ENCODE peak calls at places on chromosomes 1 and 21, in five cellular contexts. V is colonic mucosa, T is HCT116, D is cardiac fibroblast, H is bronchial epithelial cell. Z is an unnamed sample.
A peak's percentile ranks its signal among the peaks of the same experiment; 100 is the strongest.

GRCh38 chr1:6572653-6573383 is 7.0 kb upstream of the ZBTB48 start:
- DNase-seq in V (no peak), T (no peak), D (no peak), H (no peak), Z (no peak)

GRCh38 chr1:42305639-42306038 is 29.4 kb downstream of the FOXJ3 start:
- DNase-seq in V (no peak), T (no peak), D (no peak), H (peak; percentile 64), Z (peak; percentile 48)

GRCh38 chr1:117821382-117821755 is 108.1 kb downstream of the GDAP2 start:
- DNase-seq in V (no peak), T (no peak), D (no peak), H (no peak), Z (no peak)

GRCh38 chr1:2623571-2624337 is 9.1 kb downstream of the MMEL1 start:
- DNase-seq in V (no peak), T (no peak), D (no peak), H (no peak), Z (no peak)

GRCh38 chr1:76247261-76247852 is 172.8 kb downstream of the ST6GALNAC3 start:
- DNase-seq in V (no peak), T (no peak), D (no peak), H (no peak), Z (no peak)

GRCh38 chr21:16108561-16109070 is 378.8 kb downstream of the USP25 start:
- DNase-seq in V (no peak), T (no peak), D (no peak), H (no peak), Z (no peak)

GRCh38 chr1:25538165-25538860 is 5.1 kb upstream of the LDLRAP1 start:
- DNase-seq in V (no peak), T (no peak), D (no peak), H (no peak), Z (peak; percentile 54)

GRCh38 chr1:10629091-10629815 is 154.5 kb downstream of the PEX14 start:
- DNase-seq in V (no peak), T (no peak), D (no peak), H (no peak), Z (no peak)

GRCh38 chr1:92538413-92539061 is 51.8 kb upstream of the GFI1 start:
- DNase-seq in V (no peak), T (no peak), D (no peak), H (no peak), Z (no peak)

GRCh38 chr1:110286564-110286963 is 52.6 kb upstream of the RBM15 start:
- DNase-seq in V (no peak), T (no peak), D (no peak), H (no peak), Z (no peak)

GRCh38 chr1:208842442-208842841 is 598.3 kb upstream of the PLXNA2 start:
- DNase-seq in V (no peak), T (no peak), D (no peak), H (no peak), Z (no peak)

GRCh38 chr1:210597555-210598134 is 268.9 kb downstream of the HHAT start:
- DNase-seq in V (no peak), T (no peak), D (peak; percentile 72), H (peak; percentile 90), Z (peak; percentile 94)

GRCh38 chr21:45602106-45602505 is 41.4 kb upstream of the PCBP3 start:
- DNase-seq in V (no peak), T (no peak), D (no peak), H (no peak), Z (no peak)

GRCh38 chr1:52159033-52159789 is 17.3 kb downstream of the ZFYVE9 start:
- DNase-seq in V (no peak), T (no peak), D (peak; percentile 14), H (peak; percentile 77), Z (peak; percentile 43)

GRCh38 chr1:86388777-86389176 is 7.3 kb downstream of the ODF2L start:
- DNase-seq in V (no peak), T (no peak), D (peak; percentile 15), H (no peak), Z (no peak)

GRCh38 chr1:231233735-231234417 is 7.1 kb upstream of the GNPAT start:
- DNase-seq in V (peak; percentile 56), T (peak; percentile 75), D (no peak), H (peak; percentile 6), Z (no peak)

GRCh38 chr1:55044617-55045397 is 5.5 kb downstream of the PCSK9 start:
- DNase-seq in V (no peak), T (no peak), D (no peak), H (no peak), Z (no peak)

GRCh38 chr1:110347182-110347893 is 8.2 kb downstream of the RBM15 start:
- DNase-seq in V (no peak), T (no peak), D (no peak), H (no peak), Z (no peak)

GRCh38 chr1:169462385-169462784 is 23.4 kb downstream of the SLC19A2 start:
- DNase-seq in V (no peak), T (no peak), D (no peak), H (no peak), Z (no peak)

GRCh38 chr1:164602142-164602429 is 43.1 kb downstream of the PBX1 start:
- DNase-seq in V (peak; percentile 86), T (peak; percentile 39), D (no peak), H (peak; percentile 90), Z (no peak)

GRCh38 chr1:33624991-33625870 is 152.8 kb downstream of the ZSCAN20 start:
- DNase-seq in V (no peak), T (peak; percentile 33), D (no peak), H (no peak), Z (no peak)

GRCh38 chr1:176102700-176103244 is 104.3 kb downstream of the COP1 start:
- DNase-seq in V (no peak), T (no peak), D (no peak), H (peak; percentile 5), Z (no peak)

GRCh38 chr1:234125283-234125682 is 220.8 kb downstream of the SLC35F3 start:
- DNase-seq in V (peak; percentile 22), T (no peak), D (no peak), H (peak; percentile 71), Z (peak; percentile 79)

GRCh38 chr1:228438266-228438665 is 21.6 kb upstream of the TRIM17 start:
- DNase-seq in V (no peak), T (no peak), D (no peak), H (no peak), Z (no peak)

GRCh38 chr21:32073593-32073992 is 200.8 kb downstream of the HUNK start:
- DNase-seq in V (no peak), T (no peak), D (no peak), H (no peak), Z (no peak)

GRCh38 chr1:241202321-241202845 is 154.6 kb downstream of the RGS7 start:
- DNase-seq in V (no peak), T (no peak), D (no peak), H (no peak), Z (no peak)

DNA sequence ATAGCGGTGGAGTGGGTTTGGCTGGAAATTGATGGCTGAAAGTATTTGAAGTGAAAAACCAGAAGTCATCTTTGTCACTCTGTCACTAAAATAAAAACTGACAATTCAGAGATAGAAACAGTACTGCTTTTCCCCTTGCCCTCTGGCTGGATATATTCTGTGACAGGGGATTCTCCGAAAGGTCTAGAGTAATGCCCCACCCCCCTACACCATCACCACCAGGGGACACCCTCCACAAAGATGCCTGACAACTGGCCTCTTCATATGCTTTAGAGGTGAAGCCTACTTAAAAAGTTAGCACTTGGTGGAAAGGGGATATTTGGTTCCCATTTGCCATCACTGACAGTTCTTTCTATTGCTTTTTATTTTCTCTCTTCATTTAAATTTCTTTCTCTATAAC is 73.5 kb downstream of the SGIP1 start:
- DNase-seq in V (no peak), T (no peak), D (no peak), H (no peak), Z (no peak)
- TF ChIP-seq CTCF in V (no peak), T (peak; percentile 33), D (peak; percentile 4), H (no peak), Z (no peak)

GRCh38 chr21:35159881-35160280 is 110.8 kb upstream of the RUNX1 start:
- DNase-seq in V (no peak), T (no peak), D (peak; percentile 56), H (peak; percentile 93), Z (peak; percentile 81)
- TF ChIP-seq CTCF in V (no peak), T (no peak), D (no peak), H (no peak), Z (no peak)

GRCh38 chr1:114671011-114671938 is 1.4 kb upstream of the DENND2C start:
- DNase-seq in V (no peak), T (no peak), D (peak; percentile 30), H (peak; percentile 75), Z (peak; percentile 38)
- TF ChIP-seq CTCF in V (no peak), T (peak; percentile 54), D (peak; percentile 28), H (no peak), Z (peak; percentile 43)

DNA sequence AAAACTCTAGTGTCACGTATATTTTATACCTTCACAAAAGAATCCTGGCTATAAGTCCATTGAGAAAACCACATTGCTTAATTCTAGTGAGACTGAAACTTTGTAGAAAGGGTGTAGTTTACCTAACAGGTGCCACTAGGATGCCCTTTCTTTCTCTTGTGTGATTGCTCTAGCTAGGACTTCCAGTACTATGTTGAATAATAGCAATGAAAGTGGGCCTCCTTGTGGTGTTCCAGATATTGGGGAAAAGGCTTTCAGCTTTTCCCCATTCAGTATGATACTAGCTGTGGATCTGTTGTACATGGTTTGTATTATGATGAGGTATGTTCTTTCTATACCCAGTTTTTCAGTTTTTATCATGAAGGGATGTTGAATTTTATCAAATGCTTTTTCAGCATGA is 39.7 kb upstream of the CHODL start:
- DNase-seq in V (no peak), T (no peak), D (no peak), H (no peak), Z (peak; percentile 5)
- TF ChIP-seq CTCF in V (no peak), T (no peak), D (no peak), H (no peak), Z (no peak)

Z was measured in MCF 10A.